ENCODE peak calls at places on chromosomes 12 and 14, in seven cellular contexts. Z is fibroblast of pulmonary artery; S is IMR-90; R is activated CD4-positive, alpha-beta T cell treated with anti-CD3 and anti-CD28 coated beads, Interleukin-2, amount 50 U/mL, for 1 hour; E is HEK293T; D is CD4-positive, alpha-beta T cell; F is Right ventricle myocardium superior. I is an unnamed sample.

GRCh38 chr12:25903603-25904245 is 54.8 kb upstream of the RASSF8 start:
- DNase-seq in Z (no peak), S (no peak), R (no peak), E (no peak), D (no peak), F (no peak), I (no peak)

GRCh38 chr14:37045340-37046061 is 126.9 kb downstream of the SLC25A21 start:
- DNase-seq in Z (no peak), S (no peak), R (no peak), E (no peak), D (no peak), F (no peak), I (no peak)

GRCh38 chr12:52381206-52381605 is 4.2 kb downstream of the KRT84 start:
- DNase-seq in Z (no peak), S (no peak), R (no peak), E (no peak), D (no peak), F (no peak), I (no peak)

GRCh38 chr12:28958553-28959195 is 190.4 kb upstream of the FAR2 start:
- DNase-seq in Z (peak; percentile 87), S (peak; percentile 49), R (no peak), E (no peak), D (no peak), F (no peak), I (no peak)

GRCh38 chr14:68027276-68027675 is 207.7 kb downstream of the RAD51B start:
- DNase-seq in Z (peak; percentile 42), S (peak; percentile 30), R (no peak), E (no peak), D (no peak), F (no peak), I (no peak)

GRCh38 chr12:88501976-88502938 is 78.0 kb downstream of the KITLG start:
- DNase-seq in Z (peak; percentile 23), S (peak; percentile 48), R (no peak), E (no peak), D (no peak), F (no peak), I (no peak)

GRCh38 chr12:50425859-50426258 is 25.2 kb downstream of the LARP4 start:
- DNase-seq in Z (no peak), S (no peak), R (no peak), E (no peak), D (no peak), F (no peak), I (no peak)

GRCh38 chr12:49059385-49060232 is 985 bp downstream of the KMT2D start:
- DNase-seq in Z (peak; percentile 28), S (no peak), R (peak; percentile 8), E (peak; percentile 34), D (peak; percentile 16), F (no peak), I (no peak)

GRCh38 chr14:106875503-106875902 is 1349.1 kb downstream of the TMEM121 start:
- DNase-seq in Z (no peak), S (no peak), R (peak; percentile 30), E (no peak), D (peak; percentile 41), F (no peak), I (peak; percentile 4)

GRCh38 chr14:79375336-79375735 is 836.0 kb downstream of the DIO2 start:
- DNase-seq in Z (no peak), S (no peak), R (no peak), E (no peak), D (no peak), F (no peak), I (no peak)

GRCh38 chr14:59333668-59334067 is 131.5 kb downstream of the GPR135 start:
- DNase-seq in Z (peak; percentile 99), S (peak; percentile 95), R (no peak), E (no peak), D (no peak), F (no peak), I (peak; percentile 33)

GRCh38 chr12:79223210-79223609 is 358.6 kb downstream of the SYT1 start:
- DNase-seq in Z (no peak), S (no peak), R (no peak), E (no peak), D (no peak), F (no peak), I (no peak)

GRCh38 chr12:111597731-111598636 is 1.1 kb downstream of the ATXN2 start:
- DNase-seq in Z (peak; percentile 49), S (no peak), R (peak; percentile 12), E (peak; percentile 44), D (peak; percentile 12), F (peak; percentile 64), I (peak; percentile 55)

GRCh38 chr14:75249251-75249957 is 29.2 kb upstream of the FOS start:
- DNase-seq in Z (no peak), S (no peak), R (peak; percentile 78), E (no peak), D (peak; percentile 79), F (no peak), I (no peak)

GRCh38 chr14:81337073-81337472 is 63.1 kb downstream of the STON2 start:
- DNase-seq in Z (no peak), S (no peak), R (no peak), E (no peak), D (no peak), F (no peak), I (no peak)

GRCh38 chr12:42094277-42094676 is 50.4 kb downstream of the GXYLT1 start:
- DNase-seq in Z (peak; percentile 65), S (peak; percentile 72), R (peak; percentile 4), E (no peak), D (peak; percentile 18), F (no peak), I (no peak)

GRCh38 chr12:91852646-91853045 is 293.0 kb downstream of the BTG1 start:
- DNase-seq in Z (no peak), S (no peak), R (no peak), E (no peak), D (no peak), F (no peak), I (no peak)

GRCh38 chr14:98890556-98891340 is 381.2 kb downstream of the BCL11B start:
- DNase-seq in Z (no peak), S (no peak), R (no peak), E (no peak), D (no peak), F (no peak), I (no peak)

GRCh38 chr14:86505808-86506207 is 975.9 kb downstream of the FLRT2 start:
- DNase-seq in Z (peak; percentile 13), S (peak; percentile 38), R (no peak), E (no peak), D (no peak), F (no peak), I (no peak)

GRCh38 chr14:96914729-96915128 is 117.5 kb downstream of the VRK1 start:
- DNase-seq in Z (no peak), S (no peak), R (no peak), E (no peak), D (no peak), F (no peak), I (no peak)

GRCh38 chr14:51846631-51847488 is 13.6 kb upstream of the GNG2 start:
- DNase-seq in Z (peak; percentile 90), S (peak; percentile 53), R (peak; percentile 82), E (no peak), D (peak; percentile 82), F (peak; percentile 51), I (no peak)

GRCh38 chr12:67355428-67356385 is 86.5 kb downstream of the CAND1 start:
- DNase-seq in Z (peak; percentile 81), S (peak; percentile 69), R (peak; percentile 1), E (peak; percentile 39), D (no peak), F (no peak), I (peak; percentile 56)

GRCh38 chr12:15268927-15269552 is 47.8 kb upstream of the RERG start:
- DNase-seq in Z (peak; percentile 79), S (peak; percentile 58), R (peak; percentile 9), E (peak; percentile 71), D (no peak), F (no peak), I (peak; percentile 89)

GRCh38 chr14:101010293-101010692 is 106.8 kb upstream of the RTL1 start:
- DNase-seq in Z (no peak), S (no peak), R (no peak), E (peak; percentile 3), D (no peak), F (no peak), I (no peak)

GRCh38 chr12:57416039-57416996 is 14.5 kb downstream of the R3HDM2 start:
- DNase-seq in Z (peak; percentile 8), S (peak; percentile 57), R (no peak), E (no peak), D (no peak), F (no peak), I (peak; percentile 15)

GRCh38 chr12:73221836-73222235 is 949.7 kb downstream of the TRHDE start:
- DNase-seq in Z (no peak), S (no peak), R (no peak), E (no peak), D (no peak), F (no peak), I (no peak)

GRCh38 chr12:117863004-117863709 is 105.6 kb downstream of the KSR2 start:
- DNase-seq in Z (no peak), S (no peak), R (no peak), E (no peak), D (no peak), F (no peak), I (no peak)

GRCh38 chr12:31353730-31354708 is 28.1 kb upstream of the SINHCAF start:
- DNase-seq in Z (no peak), S (no peak), R (no peak), E (no peak), D (no peak), F (no peak), I (no peak)

GRCh38 chr12:76688627-76689026 is 75.3 kb upstream of the ZDHHC17 start:
- DNase-seq in Z (no peak), S (no peak), R (no peak), E (peak; percentile 18), D (no peak), F (no peak), I (no peak)

GRCh38 chr12:6957741-6958608 is 6.8 kb downstream of the PTPN6 start:
- DNase-seq in Z (no peak), S (no peak), R (no peak), E (no peak), D (no peak), F (peak; percentile 38), I (no peak)